ENCODE peak calls at places on chromosome 1, in six cellular contexts. T is CD4-positive, CD25-positive, alpha-beta regulatory T cell; Z is GDM1; K is H54; U is putamen; J is posterior cingulate gyrus. P is an unnamed sample.

GRCh38 chr1:62194651-62195282 is at the start of gene L1TD1:
- DNase-seq in Z (no peak), J (peak), K (no peak), T (no peak), U (no peak), P (no peak)

GRCh38 chr1:29639741-29640427 is 403.6 kb downstream of the PTPRU start:
- DNase-seq in T (no peak), Z (no peak), J (no peak), U (no peak), K (peak), P (peak)

GRCh38 chr1:167594827-167595226 is 35.2 kb upstream of the RCSD1 start:
- DNase-seq in U (no peak), T (no peak), K (no peak), J (no peak), Z (no peak), P (no peak)

GRCh38 chr1:173410133-173410793 is 66.9 kb upstream of the PRDX6 start:
- DNase-seq in Z (no peak), T (no peak), U (no peak), K (no peak), J (no peak), P (no peak)

GRCh38 chr1:98119793-98120192 is 199.0 kb upstream of the DPYD start:
- DNase-seq in U (no peak), T (no peak), K (no peak), Z (no peak), J (no peak), P (peak)

GRCh38 chr1:220431840-220432239 is 96.1 kb upstream of the MARK1 start:
- DNase-seq in J (no peak), Z (no peak), K (no peak), T (no peak), U (no peak), P (no peak)

GRCh38 chr1:114671011-114671938 is 1.4 kb upstream of the DENND2C start:
- DNase-seq in J (no peak), T (no peak), U (no peak), K (no peak), Z (no peak), P (peak)

GRCh38 chr1:230105754-230106625 is 39.0 kb downstream of the GALNT2 start:
- DNase-seq in T (no peak), K (peak), Z (no peak), U (no peak), J (no peak), P (peak)

GRCh38 chr1:153515504-153516394 is 20.0 kb downstream of the S100A6 start:
- DNase-seq in T (no peak), U (no peak), Z (no peak), K (no peak), J (no peak), P (no peak)

GRCh38 chr1:227841141-227841540 is 25.7 kb downstream of the PRSS38 start:
- DNase-seq in Z (no peak), T (no peak), U (no peak), K (no peak), J (no peak), P (no peak)

GRCh38 chr1:228938248-228938891 is 203.1 kb downstream of the RHOU start:
- DNase-seq in J (no peak), T (no peak), K (no peak), Z (peak), U (peak), P (no peak)

GRCh38 chr1:173418107-173418985 is 58.8 kb upstream of the PRDX6 start:
- DNase-seq in J (peak), U (no peak), K (no peak), Z (no peak), T (no peak), P (no peak)

GRCh38 chr1:162878000-162878596 is 17.1 kb upstream of the CCDC190 start:
- DNase-seq in U (peak), K (peak), T (no peak), Z (no peak), J (peak), P (peak)

GRCh38 chr1:229579101-229579651 is 20.7 kb upstream of the ABCB10 start:
- DNase-seq in Z (no peak), T (no peak), J (peak), K (no peak), U (peak), P (peak)

GRCh38 chr1:161726631-161727342 is 5.4 kb downstream of the FCRLB start:
- DNase-seq in Z (peak), U (peak), K (peak), J (peak), T (peak), P (peak)

GRCh38 chr1:31161571-31161970 is 78.1 kb downstream of the NKAIN1 start:
- DNase-seq in Z (no peak), T (no peak), U (no peak), K (no peak), J (peak), P (no peak)

GRCh38 chr1:225476538-225476988 is 48.7 kb upstream of the LBR start:
- DNase-seq in U (no peak), T (no peak), Z (no peak), J (no peak), K (no peak), P (no peak)

GRCh38 chr1:16174886-16175598 is 19.2 kb upstream of the EPHA2 start:
- DNase-seq in Z (no peak), U (no peak), K (no peak), J (peak), T (no peak), P (no peak)